ENCODE peak calls at places on chromosomes 7 and 10, in eight cellular contexts. M is activated CD4-positive, alpha-beta T cell treated with anti-CD3 and anti-CD28 coated beads, Interleukin-2, amount 50 U/mL, for 1 hour; E is DMS79 treated with DMSO at 0.1 percent for 48 hours; L is endodermal cell; U is hypothalamus; T is cerebellum; N is NT2/D1; F is nephron progenitor cell. A is an unnamed sample.

GRCh38 chr7:55548295-55548731 is 24.0 kb downstream of the VOPP1 start:
- DNase-seq in M (no peak), E (no peak), L (peak), U (no peak), T (no peak), N (no peak), F (no peak), A (no peak)

GRCh38 chr10:7233259-7233991 is 177.4 kb downstream of the SFMBT2 start:
- DNase-seq in M (no peak), E (no peak), L (no peak), U (no peak), T (no peak), N (no peak), F (no peak), A (no peak)

GRCh38 chr10:25393621-25394020 is 218.8 kb downstream of the GPR158 start:
- DNase-seq in M (no peak), E (no peak), L (no peak), U (no peak), T (peak), N (no peak), F (no peak), A (peak)

GRCh38 chr10:125785831-125786230 is 10.2 kb upstream of the MMP21 start:
- DNase-seq in M (no peak), E (no peak), L (no peak), U (no peak), T (no peak), N (no peak), F (no peak), A (no peak)

GRCh38 chr7:67301667-67302066 is 305.0 kb downstream of the TYW1 start:
- DNase-seq in M (no peak), E (no peak), L (no peak), U (no peak), T (no peak), N (no peak), F (no peak), A (no peak)

GRCh38 chr7:108236681-108237415 is 106.7 kb upstream of the LAMB4 start:
- DNase-seq in M (no peak), E (no peak), L (no peak), U (no peak), T (no peak), N (no peak), F (no peak), A (no peak)

GRCh38 chr7:111931016-111931517 is 275.1 kb downstream of the DOCK4 start:
- DNase-seq in M (no peak), E (no peak), L (peak), U (no peak), T (no peak), N (peak), F (no peak), A (no peak)

GRCh38 chr7:151008143-151008510 is 16.2 kb downstream of the ATG9B start:
- DNase-seq in M (no peak), E (no peak), L (peak), U (no peak), T (no peak), N (no peak), F (no peak), A (no peak)

GRCh38 chr10:61663466-61663865 is 737 bp downstream of the CABCOCO1 start:
- DNase-seq in M (no peak), E (no peak), L (no peak), U (no peak), T (no peak), N (no peak), F (no peak), A (no peak)

GRCh38 chr7:44228571-44229350 is 28.0 kb downstream of the YKT6 start:
- DNase-seq in M (no peak), E (no peak), L (no peak), U (no peak), T (no peak), N (no peak), F (no peak), A (no peak)

GRCh38 chr7:132752431-132752830 is 176.2 kb upstream of the PLXNA4 start:
- DNase-seq in M (no peak), E (no peak), L (no peak), U (no peak), T (no peak), N (no peak), F (no peak), A (no peak)

GRCh38 chr7:115066050-115066449 is 144.2 kb downstream of the MDFIC start:
- DNase-seq in M (no peak), E (no peak), L (no peak), U (no peak), T (no peak), N (no peak), F (no peak), A (no peak)

GRCh38 chr10:74056081-74056818 is 58.3 kb downstream of the VCL start:
- DNase-seq in M (no peak), E (no peak), L (no peak), U (no peak), T (no peak), N (no peak), F (no peak), A (no peak)

GRCh38 chr10:75589895-75590654 is 158.7 kb downstream of the LRMDA start:
- DNase-seq in M (no peak), E (no peak), L (no peak), U (no peak), T (no peak), N (no peak), F (no peak), A (no peak)

GRCh38 chr10:80540136-80540535 is 2.4 kb downstream of the SH2D4B start:
- DNase-seq in M (no peak), E (no peak), L (no peak), U (no peak), T (no peak), N (no peak), F (no peak), A (no peak)

GRCh38 chr7:94403546-94403945 is 8.9 kb downstream of the COL1A2 start:
- DNase-seq in M (no peak), E (no peak), L (no peak), U (no peak), T (no peak), N (no peak), F (no peak), A (no peak)

GRCh38 chr7:36707465-36707864 is 16.8 kb downstream of the AOAH start:
- DNase-seq in M (no peak), E (no peak), L (no peak), U (no peak), T (no peak), N (no peak), F (no peak), A (no peak)

GRCh38 chr10:64505496-64505895 is 984.3 kb downstream of the REEP3 start:
- DNase-seq in M (no peak), E (no peak), L (no peak), U (no peak), T (no peak), N (no peak), F (no peak), A (no peak)

GRCh38 chr7:8511810-8512209 is 78.4 kb downstream of the NXPH1 start:
- DNase-seq in M (no peak), E (no peak), L (no peak), U (no peak), T (no peak), N (no peak), F (no peak), A (no peak)

GRCh38 chr7:137443616-137444015 is 100.1 kb upstream of the PTN start:
- DNase-seq in M (no peak), E (no peak), L (no peak), U (no peak), T (no peak), N (no peak), F (no peak), A (no peak)

GRCh38 chr10:124122211-124122610 is 28.8 kb upstream of the CHST15 start:
- DNase-seq in M (no peak), E (no peak), L (no peak), U (no peak), T (no peak), N (no peak), F (no peak), A (no peak)

GRCh38 chr7:78099715-78100477 is 301.3 kb downstream of the PHTF2 start:
- DNase-seq in M (no peak), E (no peak), L (no peak), U (no peak), T (no peak), N (no peak), F (no peak), A (no peak)

GRCh38 chr7:121278120-121279021 is 50.4 kb upstream of the WNT16 start:
- DNase-seq in M (no peak), E (no peak), L (no peak), U (no peak), T (no peak), N (peak), F (no peak), A (no peak)

GRCh38 chr7:139494835-139495568 is 11.5 kb upstream of the KLRG2 start:
- DNase-seq in M (no peak), E (peak), L (no peak), U (no peak), T (no peak), N (no peak), F (no peak), A (no peak)

GRCh38 chr7:45649560-45650346 is 75.6 kb downstream of the ADCY1 start:
- DNase-seq in M (no peak), E (no peak), L (peak), U (no peak), T (no peak), N (no peak), F (no peak), A (no peak)